ENCODE peak calls at places on chromosome 10, in ten cellular contexts. L, S, Y, O, C, Z, M, R, T and E are unnamed samples.

GRCh38 chr10:52115823-52116222 is 198.3 kb upstream of the DKK1 start:
- DNase-seq in T (no peak), Y (no peak), Z (no peak), S (no peak), O (peak), L (no peak), R (no peak), M (no peak), C (no peak), E (no peak)

GRCh38 chr10:2888403-2889004 is 178.8 kb upstream of the PFKP start:
- DNase-seq in S (no peak), O (no peak), Z (no peak), Y (no peak), L (no peak), C (no peak), M (no peak), T (no peak), R (no peak), E (no peak)

GRCh38 chr10:101111547-101111946 is 19.6 kb upstream of the TLX1 start:
- DNase-seq in O (no peak), R (no peak), L (no peak), T (no peak), S (no peak), Y (no peak), M (no peak), Z (no peak), C (no peak), E (no peak)

GRCh38 chr10:11284291-11285085 is 266.8 kb downstream of the CELF2 start:
- DNase-seq in T (no peak), M (no peak), L (no peak), Y (no peak), C (no peak), O (no peak), S (no peak), R (no peak), Z (no peak), E (no peak)

GRCh38 chr10:126527645-126528319 is 139.5 kb upstream of the ADAM12 start:
- DNase-seq in T (no peak), Z (no peak), Y (no peak), O (no peak), C (no peak), R (no peak), L (no peak), S (no peak), M (no peak), E (no peak)

GRCh38 chr10:132685121-132685891 is 100.6 kb downstream of the NKX6-2 start:
- DNase-seq in L (no peak), Y (peak), S (no peak), Z (peak), O (peak), C (peak), R (no peak), T (peak), M (no peak), E (no peak)

GRCh38 chr10:82883588-82883987 is 1008.6 kb downstream of the NRG3 start:
- DNase-seq in C (no peak), O (no peak), T (no peak), Z (no peak), L (no peak), M (no peak), R (no peak), S (no peak), Y (no peak), E (no peak)

GRCh38 chr10:114550756-114551290 is 107.3 kb downstream of the ABLIM1 start:
- DNase-seq in M (peak), Y (peak), S (peak), R (peak), L (no peak), O (peak), C (no peak), T (no peak), Z (no peak), E (peak)

GRCh38 chr10:86440874-86441838 is 74.6 kb upstream of the GRID1 start:
- DNase-seq in O (peak), C (no peak), Z (no peak), R (no peak), T (no peak), M (no peak), Y (peak), L (no peak), S (no peak), E (no peak)

GRCh38 chr10:80684217-80684616 is 146.5 kb downstream of the SH2D4B start:
- DNase-seq in C (no peak), L (no peak), R (peak), O (peak), T (no peak), Y (peak), M (no peak), Z (no peak), S (peak), E (peak)

GRCh38 chr10:75611081-75611971 is 179.9 kb downstream of the LRMDA start:
- DNase-seq in Z (no peak), R (no peak), C (no peak), L (no peak), T (no peak), M (no peak), S (no peak), O (no peak), Y (no peak), E (no peak)

GRCh38 chr10:12534824-12535223 is 185.5 kb downstream of the CAMK1D start:
- DNase-seq in Y (no peak), Z (no peak), S (no peak), L (no peak), O (peak), C (no peak), R (no peak), M (no peak), T (no peak), E (no peak)

GRCh38 chr10:17216901-17217395 is 11.1 kb upstream of the VIM start:
- DNase-seq in Z (no peak), S (no peak), C (no peak), O (no peak), T (no peak), L (no peak), R (no peak), M (no peak), Y (no peak), E (no peak)

GRCh38 chr10:47458466-47459154 is 25.3 kb downstream of the ANXA8 start:
- DNase-seq in L (no peak), O (peak), S (no peak), R (no peak), T (no peak), C (no peak), Y (peak), M (no peak), Z (no peak), E (no peak)

GRCh38 chr10:125005312-125006187 is 63.6 kb downstream of the ZRANB1 start:
- DNase-seq in Z (no peak), R (no peak), O (no peak), Y (no peak), C (no peak), S (no peak), M (no peak), T (peak), L (no peak), E (no peak)

GRCh38 chr10:127014671-127015070 is 109.4 kb downstream of the DOCK1 start:
- DNase-seq in O (no peak), M (no peak), T (no peak), Y (no peak), R (no peak), S (no peak), Z (no peak), C (no peak), L (no peak), E (no peak)

GRCh38 chr10:119026301-119027110 is 3.0 kb upstream of the NANOS1 start:
- DNase-seq in Z (no peak), O (no peak), S (no peak), M (no peak), T (no peak), C (no peak), R (no peak), Y (no peak), L (no peak), E (peak)

GRCh38 chr10:7662522-7662921 is 4.2 kb downstream of the ITIH5 start:
- DNase-seq in S (no peak), C (no peak), O (no peak), R (no peak), Y (no peak), T (no peak), M (no peak), L (no peak), Z (no peak), E (no peak)

GRCh38 chr10:50244201-50244600 is 7.1 kb downstream of the ASAH2 start:
- DNase-seq in O (no peak), R (no peak), Y (no peak), M (no peak), L (no peak), T (no peak), S (no peak), Z (no peak), C (no peak), E (no peak)

GRCh38 chr10:24556746-24557742 is 166.6 kb downstream of the ARHGAP21 start:
- DNase-seq in S (peak), R (peak), Y (peak), O (peak), L (no peak), M (peak), C (no peak), T (no peak), Z (no peak), E (peak)

GRCh38 chr10:70956029-70956759 is 67.8 kb upstream of the PCBD1 start:
- DNase-seq in R (peak), C (no peak), S (peak), O (no peak), T (no peak), L (no peak), M (no peak), Y (no peak), Z (no peak), E (peak)

GRCh38 chr10:6151087-6151977 is 51.4 kb upstream of the PFKFB3 start:
- DNase-seq in O (peak), L (peak), Y (peak), R (peak), C (peak), T (peak), S (peak), Z (peak), M (peak), E (peak)

GRCh38 chr10:16891375-16892313 is 74.4 kb upstream of the RSU1 start:
- DNase-seq in L (peak), S (peak), Y (peak), O (peak), M (no peak), T (peak), Z (no peak), R (peak), C (peak), E (peak)

GRCh38 chr10:3072641-3073360 is 5.5 kb downstream of the PFKP start:
- DNase-seq in L (no peak), M (no peak), Y (no peak), S (no peak), Z (no peak), T (peak), R (no peak), O (no peak), C (no peak), E (no peak)

GRCh38 chr10:116208999-116209398 is 64.0 kb downstream of the GFRA1 start:
- DNase-seq in Y (no peak), Z (no peak), C (no peak), T (no peak), S (no peak), L (no peak), R (no peak), O (no peak), M (no peak), E (no peak)

GRCh38 chr10:118982366-118982765 is 47.1 kb upstream of the NANOS1 start:
- DNase-seq in O (no peak), L (no peak), M (no peak), T (no peak), R (no peak), C (no peak), Z (no peak), Y (no peak), S (no peak), E (no peak)

GRCh38 chr10:119495545-119495944 is 47.0 kb downstream of the RGS10 start:
- DNase-seq in R (no peak), O (no peak), L (no peak), M (no peak), S (no peak), Y (no peak), T (no peak), Z (no peak), C (no peak), E (no peak)

GRCh38 chr10:121112618-121113384 is 261.6 kb downstream of the WDR11 start:
- DNase-seq in S (no peak), R (peak), T (no peak), Y (peak), L (no peak), C (peak), M (no peak), Z (no peak), O (no peak), E (no peak)

GRCh38 chr10:59967079-59967478 is 60.7 kb upstream of the CCDC6 start:
- DNase-seq in S (no peak), Y (no peak), C (no peak), Z (no peak), L (no peak), T (no peak), R (peak), M (no peak), O (no peak), E (no peak)

GRCh38 chr10:129743738-129744133 is 220.3 kb downstream of the EBF3 start:
- DNase-seq in S (no peak), O (no peak), C (no peak), Y (no peak), Z (no peak), M (no peak), R (no peak), L (no peak), T (peak), E (no peak)